ENCODE peak calls at places on chromosomes 2 and 18, in four cellular contexts. M is tibial artery, S is body of pancreas, P is tibial nerve. A is an unnamed sample. For H3K4me1, the result is how much of the 10 kb centered on the place peaks cover.

GRCh38 chr18:78986018-78986481 is 6.4 kb downstream of the SALL3 start:
- DNase-seq in M (no peak), S (peak), P (no peak), A (peak)

GRCh38 chr2:185628985-185629384 is 109.6 kb upstream of the FSIP2 start:
- DNase-seq in M (no peak), S (peak), P (no peak), A (peak)

GRCh38 chr2:166344286-166345113 is 31.2 kb downstream of the SCN9A start:
- DNase-seq in M (no peak), S (no peak), P (no peak), A (peak)

GRCh38 chr2:241391892-241392665 is 36.0 kb downstream of the FARP2 start:
- DNase-seq in M (no peak), S (peak), P (no peak), A (no peak)

GRCh38 chr2:5093056-5093455 is 599.1 kb upstream of the SOX11 start:
- DNase-seq in M (no peak), S (no peak), P (no peak), A (no peak)

GRCh38 chr2:170950221-170950737 is 21.2 kb downstream of the GORASP2 start:
- DNase-seq in M (no peak), S (no peak), P (no peak), A (no peak)

GRCh38 chr2:1837458-1837857 is 93.1 kb upstream of the PXDN start:
- DNase-seq in M (peak), S (no peak), P (no peak), A (no peak)

GRCh38 chr2:42593282-42593681 is 24.9 kb downstream of the MTA3 start:
- DNase-seq in M (no peak), S (no peak), P (no peak), A (no peak)

GRCh38 chr18:10377956-10378355 is 76.5 kb upstream of the APCDD1 start:
- DNase-seq in M (no peak), S (no peak), P (no peak), A (no peak)

GRCh38 chr2:172298009-172298408 is 129.4 kb upstream of the ITGA6 start:
- DNase-seq in M (no peak), S (no peak), P (no peak), A (peak)

GRCh38 chr2:172299741-172300140 is 127.6 kb upstream of the ITGA6 start:
- DNase-seq in M (no peak), S (no peak), P (no peak), A (no peak)

GRCh38 chr2:172295677-172296076 is 131.7 kb upstream of the ITGA6 start:
- DNase-seq in M (no peak), S (no peak), P (no peak), A (no peak)

GRCh38 chr2:172296267-172297046 is 130.9 kb upstream of the ITGA6 start:
- DNase-seq in M (no peak), S (no peak), P (no peak), A (no peak)

DNA sequence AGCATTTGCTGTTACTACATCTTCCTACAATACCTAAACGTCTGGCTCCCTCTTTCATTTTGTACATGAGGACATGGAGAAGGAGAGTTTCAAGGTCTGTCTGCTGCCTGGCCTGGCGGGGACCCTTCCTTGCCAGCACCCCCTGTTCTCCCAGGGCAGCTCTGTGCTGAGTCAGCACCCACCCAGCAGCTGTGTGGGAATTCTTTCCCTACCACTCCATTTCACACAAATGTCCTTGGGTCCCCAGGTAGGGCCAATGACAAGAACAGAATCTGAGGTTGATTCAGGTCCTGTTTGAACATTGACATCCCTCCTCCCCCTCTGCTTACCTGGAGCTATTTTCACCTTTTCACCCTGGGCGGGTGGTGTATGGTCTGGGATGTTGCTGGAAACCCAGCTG is 129.9 kb upstream of the ITGA6 start:
- DNase-seq in M (no peak), S (peak), P (no peak), A (no peak)
- H3K4me1 ChIP-seq in M (under half), S (under half), P (under half), A (under half)

DNA sequence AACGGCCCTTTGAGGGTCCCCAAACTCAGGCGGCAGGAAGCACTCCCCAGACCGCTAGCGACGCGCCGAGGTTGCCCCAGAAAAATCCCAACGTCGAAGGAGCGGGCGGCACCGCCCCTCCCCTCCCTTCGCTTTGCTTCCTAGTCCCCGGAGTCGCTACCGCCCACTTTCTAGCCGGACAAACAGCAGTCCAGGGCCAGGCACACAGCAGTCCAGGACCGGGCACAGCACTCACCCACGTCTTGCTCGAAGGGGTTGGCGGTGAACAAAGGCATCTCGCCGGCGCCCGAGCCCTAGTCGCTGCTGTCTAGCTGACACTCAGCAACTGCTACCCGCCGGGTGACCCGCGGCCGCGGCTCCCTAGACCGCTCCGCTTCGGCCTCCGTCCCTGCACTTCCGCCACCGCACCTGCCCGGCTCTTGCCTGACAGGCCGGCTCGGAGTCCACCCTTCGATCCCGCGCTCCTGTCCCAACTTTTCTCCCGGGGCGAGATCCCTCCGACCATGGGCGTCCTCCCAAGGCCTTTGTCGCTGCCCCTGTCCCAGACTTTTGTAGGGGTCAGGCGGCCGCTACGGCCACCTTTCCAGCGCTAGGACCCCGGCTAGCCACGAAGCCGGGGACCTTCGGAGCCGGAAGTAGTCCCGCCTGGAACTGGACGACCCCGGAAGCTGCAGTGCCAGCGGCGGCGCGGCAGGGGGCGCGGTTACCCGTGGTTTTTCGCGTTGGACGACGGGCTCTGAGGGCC is at the start of gene STAM2:
- DNase-seq in M (peak), S (peak), P (peak), A (peak)
- H3K4me3 ChIP-seq in M (peak), S (peak), P (peak), A (peak)

GRCh38 chr2:65374555-65374954 is 57.8 kb downstream of the SPRED2 start:
- DNase-seq in M (no peak), S (no peak), P (no peak), A (no peak)

GRCh38 chr2:65375723-65376122 is 56.7 kb downstream of the SPRED2 start:
- DNase-seq in M (no peak), S (no peak), P (no peak), A (no peak)

GRCh38 chr2:65372619-65373018 is 59.8 kb downstream of the SPRED2 start:
- DNase-seq in M (no peak), S (no peak), P (no peak), A (no peak)

GRCh38 chr2:65374999-65375398 is 57.4 kb downstream of the SPRED2 start:
- DNase-seq in M (no peak), S (no peak), P (no peak), A (no peak)

DNA sequence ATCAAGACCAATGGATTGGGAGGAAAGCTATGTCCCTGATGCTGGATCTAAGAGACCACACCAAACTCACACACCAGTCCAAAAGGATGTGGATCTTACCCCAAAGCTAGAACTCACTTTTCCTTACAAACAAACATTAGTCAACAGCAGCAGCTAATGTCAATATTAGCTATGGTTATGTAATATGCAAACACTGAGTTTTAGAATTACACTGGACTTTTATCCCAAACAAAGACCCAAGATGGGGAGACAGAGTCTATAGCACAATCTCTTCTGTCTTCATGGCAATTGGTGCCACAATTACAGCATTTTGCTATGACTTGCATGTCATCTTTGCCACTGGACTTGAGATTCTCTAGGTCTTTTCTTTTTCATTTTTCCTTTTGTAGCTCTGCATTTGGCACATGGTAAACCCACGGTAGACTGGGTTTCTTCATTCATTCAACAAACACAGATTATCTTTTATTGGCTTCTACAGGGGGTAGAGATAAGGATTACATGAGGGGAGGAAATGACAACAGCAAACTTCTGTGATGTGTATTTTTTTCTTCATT is 59.0 kb downstream of the SPRED2 start:
- DNase-seq in M (no peak), S (no peak), P (no peak), A (no peak)
- H3K4me1 ChIP-seq in M (under half), S (under half), P (half or more), A (under half)

DNA sequence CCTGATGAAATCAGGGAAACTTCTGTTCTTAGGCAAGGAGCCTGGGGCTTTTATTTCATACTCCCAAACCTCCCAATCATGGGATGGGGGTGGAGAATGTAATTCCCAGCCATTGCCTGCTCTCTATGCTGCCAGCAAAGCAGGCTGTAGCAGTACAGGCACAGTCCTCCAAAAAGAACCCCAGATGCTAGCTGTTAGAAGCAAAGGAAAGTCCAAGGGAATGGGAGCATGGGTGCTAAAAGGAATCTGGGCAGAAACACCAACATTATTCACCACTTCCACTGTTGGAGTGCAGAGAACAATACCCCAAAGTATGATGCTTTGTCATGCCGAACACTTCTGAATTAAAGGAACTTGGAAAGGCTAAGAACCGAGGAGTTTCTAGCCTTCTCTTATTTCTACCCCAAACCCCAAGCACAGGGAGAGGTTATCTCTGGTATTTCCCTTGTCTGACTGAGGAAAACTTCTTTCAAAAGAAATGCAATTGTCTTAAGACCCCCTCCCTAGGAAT is 24.7 kb downstream of the MDH1 start:
- DNase-seq in M (no peak), S (no peak), P (no peak), A (peak)
- H3K4me3 ChIP-seq in M (no peak), S (no peak), P (no peak), A (no peak)

DNA sequence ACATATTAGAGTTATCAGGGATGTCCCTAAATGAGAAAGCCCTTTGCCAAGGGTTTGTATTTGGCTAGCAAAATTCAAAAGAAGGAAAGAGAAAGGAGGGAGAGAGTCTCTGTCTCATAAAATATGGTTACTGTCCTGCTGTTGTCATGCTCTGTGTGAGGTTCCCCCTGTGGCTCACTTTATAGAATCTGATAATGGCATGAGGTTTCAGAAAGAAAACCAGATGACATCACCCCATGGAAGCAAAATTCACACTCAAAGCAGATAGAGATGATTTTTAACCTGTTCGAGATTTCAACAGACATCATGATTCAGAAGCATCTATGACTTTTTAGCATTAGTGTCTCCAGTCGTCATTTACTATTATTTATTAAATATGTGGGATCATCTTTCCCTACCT is 165.0 kb upstream of the SESTD1 start:
- DNase-seq in M (no peak), S (no peak), P (no peak), A (no peak)
- H3K4me1 ChIP-seq in M (under half), S (under half), P (under half), A (under half)

GRCh38 chr2:109612991-109613921 is 510 bp downstream of the SEPTIN10 start:
- DNase-seq in M (peak), S (no peak), P (peak), A (peak)

GRCh38 chr2:109615637-109616144 is 1.5 kb downstream of the SOWAHC start:
- DNase-seq in M (no peak), S (no peak), P (no peak), A (no peak)

GRCh38 chr2:109616184-109616583 is 2.0 kb downstream of the SOWAHC start:
- DNase-seq in M (no peak), S (no peak), P (no peak), A (no peak)

GRCh38 chr2:109613922-109614714 is at the start of the genes SEPTIN10 and SOWAHC:
- DNase-seq in M (peak), S (peak), P (peak), A (peak)

DNA sequence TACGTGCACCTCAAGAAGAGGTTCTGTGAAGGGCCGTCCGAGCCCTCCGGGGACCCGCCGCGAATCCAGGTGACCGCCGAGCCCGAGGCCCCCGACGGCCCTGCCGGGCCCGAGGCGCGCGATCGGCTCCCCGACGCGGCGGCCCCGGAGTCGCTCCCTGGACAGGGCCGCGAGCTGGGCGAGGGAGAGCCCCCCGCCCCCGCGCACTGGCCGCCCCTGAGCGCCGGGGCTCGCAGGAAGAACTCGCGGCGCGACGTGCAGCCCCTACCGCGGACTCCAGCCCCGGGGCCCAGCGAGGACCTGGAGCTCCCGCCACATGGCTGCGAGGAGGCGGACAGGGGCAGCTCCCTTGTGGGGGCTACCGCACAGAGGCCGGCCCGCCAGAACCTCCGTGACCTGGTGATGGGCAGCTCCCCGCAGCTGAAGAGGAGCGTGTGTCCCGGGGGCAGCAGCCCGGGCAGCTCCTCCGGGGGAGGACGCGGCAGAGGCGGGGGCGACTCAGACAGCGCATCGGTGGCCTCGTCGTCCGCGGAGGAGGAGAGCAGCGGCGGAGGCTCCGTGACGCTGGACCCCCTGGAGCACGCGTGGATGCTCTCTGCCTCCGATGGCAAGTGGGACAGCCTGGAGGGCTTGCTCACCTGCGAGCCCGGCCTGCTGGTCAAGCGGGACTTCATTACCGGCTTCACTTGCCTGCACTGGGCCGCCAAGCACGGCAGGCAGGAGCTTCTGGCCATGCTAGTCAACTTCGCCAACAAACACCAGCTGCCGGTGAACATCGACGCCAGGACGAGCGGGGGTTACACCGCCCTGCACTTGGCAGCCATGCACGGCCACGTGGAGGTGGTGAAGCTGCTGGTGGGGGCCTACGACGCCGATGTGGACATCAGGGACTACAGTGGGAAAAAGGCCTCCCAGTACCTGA is 812 bp downstream of the SOWAHC start:
- DNase-seq in M (peak), S (peak), P (no peak), A (no peak)
- H3K4me3 ChIP-seq in M (peak), S (peak), P (peak), A (no peak)